ENCODE peak calls at places on chromosomes 5 and 9, in eight cellular contexts. B, Z, F, O, N, U, E and H are unnamed samples.

GRCh38 chr9:128920381-128921058 is at the start of gene PHYHD1:
- DNase-seq in B (no peak), Z (peak), F (peak), O (peak), N (no peak), U (no peak), E (peak), H (no peak)

GRCh38 chr9:72983056-72983455 is 30.2 kb upstream of the ALDH1A1 start:
- DNase-seq in B (no peak), Z (no peak), F (peak), O (no peak), N (no peak), U (no peak), E (no peak), H (no peak)

GRCh38 chr5:92885950-92886349 is 695.1 kb downstream of the NR2F1-AS1 start:
- DNase-seq in B (no peak), Z (no peak), F (no peak), O (no peak), N (no peak), U (no peak), E (peak), H (peak)

GRCh38 chr5:83306572-83307241 is 164.8 kb upstream of the VCAN start:
- DNase-seq in B (peak), Z (peak), F (no peak), O (no peak), N (peak), U (peak), E (no peak), H (no peak)

GRCh38 chr9:96209407-96210031 is 92.5 kb downstream of the HSD17B3 start:
- DNase-seq in B (no peak), Z (peak), F (no peak), O (no peak), N (no peak), U (no peak), E (no peak), H (no peak)

GRCh38 chr9:37404590-37404989 is 17.9 kb upstream of the GRHPR start:
- DNase-seq in B (no peak), Z (no peak), F (no peak), O (no peak), N (no peak), U (no peak), E (no peak), H (no peak)

GRCh38 chr5:98927988-98928801 is 612 bp downstream of the CHD1 start:
- DNase-seq in B (peak), Z (peak), F (peak), O (peak), N (peak), U (peak), E (peak), H (peak)

GRCh38 chr9:137286980-137287383 is 9.5 kb downstream of the TOR4A start:
- DNase-seq in B (no peak), Z (peak), F (peak), O (no peak), N (peak), U (no peak), E (peak), H (peak)

GRCh38 chr9:132627120-132627519 is 42.7 kb downstream of the DDX31 start:
- DNase-seq in B (no peak), Z (no peak), F (no peak), O (no peak), N (peak), U (no peak), E (no peak), H (no peak)